ENCODE peak calls at places on chromosomes 6 and 20, in ten cellular contexts. J is K562, D is GM23338, Z is spleen, S is HCT116, I is HepG2, P is stomach, K is Panc1, T is H1, H is upper lobe of left lung. N is an unnamed sample.

GRCh38 chr6:161076211-161076677 is 84.7 kb downstream of the MAP3K4 start:
- DNase-seq in Z (no peak), I (no peak), S (no peak), J (no peak), H (no peak), K (no peak), T (no peak), P (no peak), D (peak; percentile 13), N (no peak)

GRCh38 chr20:10596726-10597125 is 77.1 kb downstream of the JAG1 start:
- DNase-seq in K (no peak), J (no peak), H (no peak), P (no peak), Z (no peak), S (no peak), I (peak; percentile 91), T (no peak), D (no peak), N (no peak)

GRCh38 chr6:148231572-148231971 is 111.1 kb upstream of the SASH1 start:
- DNase-seq in Z (no peak), H (no peak), J (no peak), I (no peak), D (no peak), T (no peak), S (no peak), P (no peak), K (no peak), N (no peak)

GRCh38 chr20:36454664-36455427 is 86.5 kb upstream of the MYL9 start:
- DNase-seq in D (peak; percentile 68), S (no peak), K (no peak), I (peak; percentile 68), P (peak; percentile 45), T (peak; percentile 54), H (peak; percentile 64), Z (peak; percentile 70), J (no peak), N (no peak)

GRCh38 chr6:148545901-148546300 is 200.9 kb upstream of the UST start:
- DNase-seq in H (peak; percentile 57), I (no peak), S (no peak), Z (no peak), P (no peak), J (no peak), T (no peak), K (no peak), D (no peak), N (no peak)

GRCh38 chr20:3704085-3704484 is 8.3 kb downstream of the SIGLEC1 start:
- DNase-seq in K (no peak), I (no peak), S (no peak), Z (peak; percentile 50), P (no peak), T (no peak), D (no peak), J (no peak), H (no peak), N (no peak)

GRCh38 chr6:41901882-41902519 is 6.8 kb upstream of the USP49 start:
- DNase-seq in J (peak; percentile 47), S (no peak), K (no peak), Z (no peak), H (no peak), I (no peak), P (no peak), D (peak; percentile 44), T (peak; percentile 53), N (no peak)

GRCh38 chr6:18997375-18997826 is 610.3 kb downstream of the RNF144B start:
- DNase-seq in D (peak; percentile 72), K (peak; percentile 15), J (no peak), H (no peak), P (no peak), Z (no peak), T (peak; percentile 48), S (peak; percentile 52), I (peak; percentile 58), N (no peak)

GRCh38 chr6:28982476-28983266 is 22.4 kb downstream of the ZNF311 start:
- DNase-seq in H (no peak), Z (no peak), J (peak; percentile 48), T (no peak), P (no peak), K (no peak), D (peak; percentile 64), S (no peak), I (peak; percentile 87), N (no peak)

GRCh38 chr6:28980137-28980796 is 24.8 kb downstream of the ZNF311 start:
- DNase-seq in J (no peak), K (no peak), S (no peak), D (no peak), Z (no peak), I (peak; percentile 60), H (no peak), P (no peak), T (no peak), N (no peak)

GRCh38 chr6:28981391-28981832 is 23.7 kb downstream of the ZNF311 start:
- DNase-seq in S (peak; percentile 48), P (peak; percentile 65), J (peak; percentile 48), T (peak; percentile 82), K (no peak), H (no peak), D (peak; percentile 77), I (peak; percentile 82), Z (peak; percentile 76), N (peak; percentile 85)

GRCh38 chr6:28980797-28981390 is 24.2 kb downstream of the ZNF311 start:
- DNase-seq in Z (peak; percentile 76), D (peak; percentile 91), T (peak; percentile 72), I (peak; percentile 100), S (peak; percentile 80), J (peak; percentile 85), K (no peak), P (no peak), H (no peak), N (no peak)

DNA sequence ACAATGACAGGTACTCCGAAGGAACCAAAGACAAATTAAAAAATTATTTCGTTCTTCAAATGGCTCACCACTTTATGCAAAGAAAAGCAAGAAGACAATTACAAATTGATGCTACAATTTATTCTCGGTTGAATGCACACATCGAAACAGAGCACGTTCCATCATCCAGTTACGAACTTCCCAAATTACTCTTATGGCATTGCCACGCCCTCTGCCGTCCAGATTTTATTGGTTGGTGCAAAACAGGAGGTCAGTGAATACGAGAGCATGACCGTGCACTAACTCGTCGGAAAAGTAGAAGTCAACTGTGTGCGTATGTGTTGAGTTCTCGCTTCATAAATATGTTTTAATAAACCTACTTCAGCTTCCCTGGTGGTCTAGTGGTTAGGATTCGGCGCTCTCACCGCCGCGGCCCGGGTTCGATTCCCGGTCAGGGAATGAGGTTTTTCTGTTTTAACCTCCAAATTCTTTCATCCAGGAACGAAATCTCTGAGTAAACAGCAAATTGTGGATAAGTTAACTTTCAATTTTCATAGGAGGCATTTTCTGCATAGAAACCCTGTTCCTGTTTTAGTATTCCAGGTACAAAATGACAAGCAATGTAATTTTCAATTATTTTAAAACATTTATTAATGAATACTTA is 23.2 kb downstream of the ZNF311 start:
- DNase-seq in T (peak; percentile 89), S (peak; percentile 91), K (peak; percentile 93), P (peak; percentile 73), H (peak; percentile 91), Z (peak; percentile 77), J (peak; percentile 83), I (peak; percentile 98), D (peak; percentile 82), N (peak; percentile 93)
- TF ChIP-seq POLR2AphosphoS5 in T (no peak), S (no peak), K (peak; percentile 26), P (peak; percentile 29), H (peak; percentile 51), Z (peak; percentile 44), J (no peak), I (no peak), D (no peak), N (peak; percentile 8)

DNA sequence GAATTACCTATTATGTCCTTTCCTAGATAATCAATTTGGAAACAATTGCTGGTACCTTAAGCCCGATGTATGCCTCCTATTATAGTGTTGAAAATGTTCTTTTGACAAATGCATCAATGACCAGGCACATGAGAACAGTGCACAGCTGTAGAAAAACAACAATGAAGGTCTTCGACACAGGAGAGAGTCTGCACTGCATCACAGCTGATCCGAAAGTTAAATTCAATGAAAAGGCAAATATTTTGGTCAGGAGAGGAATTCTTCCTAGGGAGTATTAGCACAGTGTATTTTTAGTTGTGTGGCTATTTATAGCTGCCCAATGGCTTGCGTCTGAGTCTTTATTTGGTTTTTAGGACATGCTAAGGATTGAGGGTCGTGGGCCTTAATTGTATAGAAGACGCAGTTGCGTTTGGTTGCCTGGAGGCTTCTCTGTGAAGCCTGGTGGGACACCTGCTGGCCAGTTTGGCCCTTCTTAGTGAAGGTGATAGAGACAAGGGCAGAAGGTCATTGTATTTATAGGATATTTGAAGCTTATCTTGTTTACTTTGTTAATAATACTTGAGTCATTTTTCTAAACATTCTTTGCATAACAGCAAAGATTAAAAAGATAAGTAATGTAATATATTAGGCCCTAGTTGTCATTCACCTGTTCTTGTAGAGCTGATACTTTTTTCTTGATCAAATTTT is 72.3 kb downstream of the CDYL start:
- DNase-seq in I (peak; percentile 62), S (no peak), T (no peak), D (peak; percentile 80), P (peak; percentile 49), Z (no peak), K (no peak), J (no peak), H (no peak), N (no peak)
- TF ChIP-seq CTCF in I (peak; percentile 81), S (peak; percentile 54), T (peak; percentile 66), D (peak; percentile 73), P (no peak), Z (peak; percentile 29), K (peak; percentile 74), J (peak; percentile 74), H (peak; percentile 22), N (no peak)

GRCh38 chr6:52361945-52362442 is at the start of gene PAQR8:
- DNase-seq in T (peak; percentile 79), Z (peak; percentile 96), S (peak; percentile 10), P (peak; percentile 74), I (no peak), J (peak; percentile 98), D (peak; percentile 72), K (no peak), H (peak; percentile 96), N (peak; percentile 87)
- TF ChIP-seq POLR2AphosphoS5 in T (no peak), Z (peak; percentile 78), S (peak; percentile 86), P (peak; percentile 50), I (peak; percentile 38), J (peak; percentile 49), D (no peak), K (peak; percentile 39), H (peak; percentile 57), N (peak; percentile 62)

GRCh38 chr6:12082368-12082767 is 70.3 kb downstream of the HIVEP1 start:
- DNase-seq in H (no peak), K (no peak), T (no peak), P (no peak), D (no peak), I (no peak), J (no peak), S (no peak), Z (no peak), N (no peak)

GRCh38 chr6:12084681-12085080 is 72.6 kb downstream of the HIVEP1 start:
- DNase-seq in K (no peak), J (no peak), S (no peak), T (no peak), Z (no peak), I (no peak), D (no peak), H (no peak), P (no peak), N (no peak)

GRCh38 chr6:12078014-12078413 is 65.9 kb downstream of the HIVEP1 start:
- DNase-seq in D (no peak), H (no peak), K (no peak), P (no peak), T (no peak), S (no peak), I (no peak), J (no peak), Z (no peak), N (no peak)

GRCh38 chr6:12081776-12082175 is 69.7 kb downstream of the HIVEP1 start:
- DNase-seq in J (no peak), S (no peak), I (no peak), P (no peak), H (no peak), Z (no peak), K (no peak), T (no peak), D (peak; percentile 6), N (no peak)

DNA sequence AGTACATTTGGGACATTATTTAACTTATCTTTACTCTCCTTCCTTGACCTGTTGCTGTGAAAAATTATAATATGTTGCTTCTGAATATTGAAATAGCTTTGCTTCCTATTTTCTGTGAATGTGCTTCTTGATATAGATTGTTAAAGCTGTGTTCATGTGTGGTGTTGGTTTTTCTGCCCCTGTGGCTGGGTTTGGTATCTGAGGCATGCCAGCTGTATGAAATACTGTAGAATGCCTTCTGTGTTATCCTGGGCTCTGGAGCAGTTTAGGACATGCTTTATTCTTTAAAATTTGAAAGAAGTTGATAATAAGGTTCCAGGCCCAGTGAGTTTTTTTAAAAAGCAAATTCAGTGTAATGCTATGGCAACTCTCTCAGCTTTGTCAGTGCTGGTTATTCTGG is 71.7 kb downstream of the HIVEP1 start:
- DNase-seq in I (no peak), J (no peak), H (no peak), K (no peak), D (no peak), P (no peak), T (no peak), S (no peak), Z (no peak), N (no peak)
- TF ChIP-seq CTCF in I (no peak), J (no peak), H (no peak), K (no peak), D (no peak), P (no peak), T (no peak), S (no peak), Z (no peak), N (no peak)

N was measured in sigmoid colon.